ENCODE peak calls at places on chromosomes 13 and 19, in four cellular contexts. K is A549, R is GM12878, O is HepG2. N is an unnamed sample. For H3K4me1, the result is how much of the 10 kb centered on the place peaks cover.

GRCh38 chr19:2550431-2551171 is 74.7 kb downstream of the GADD45B start:
- DNase-seq in K (no peak), R (no peak), O (no peak), N (no peak)

GRCh38 chr13:37139356-37139755 is 33.9 kb upstream of the CSNK1A1L start:
- DNase-seq in K (no peak), R (no peak), O (no peak), N (no peak)

GRCh38 chr13:110963554-110963970 is 48.7 kb upstream of the ANKRD10 start:
- DNase-seq in K (no peak), R (no peak), O (no peak), N (peak)

GRCh38 chr13:65600702-65601101 is 1629.4 kb downstream of the PCDH9 start:
- DNase-seq in K (peak), R (no peak), O (no peak), N (no peak)

GRCh38 chr13:33931397-33931987 is 113.5 kb downstream of the RFC3 start:
- DNase-seq in K (peak), R (peak), O (peak), N (peak)

GRCh38 chr13:39676315-39676876 is 20.9 kb downstream of the COG6 start:
- DNase-seq in K (peak), R (no peak), O (peak), N (no peak)

GRCh38 chr19:49559928-49560327 is 20.4 kb downstream of the NOSIP start:
- DNase-seq in K (no peak), R (no peak), O (no peak), N (no peak)

GRCh38 chr19:39937094-39937493 is 2.7 kb upstream of the FCGBP start:
- DNase-seq in K (no peak), R (peak), O (no peak), N (no peak)

GRCh38 chr13:108947551-108948030 is 318.2 kb downstream of the MYO16 start:
- DNase-seq in K (no peak), R (no peak), O (no peak), N (no peak)

GRCh38 chr19:46840157-46840942 is 10.3 kb downstream of the AP2S1 start:
- DNase-seq in K (peak), R (no peak), O (peak), N (peak)

GRCh38 chr13:96091164-96091931 is 1.4 kb downstream of the HS6ST3 start:
- DNase-seq in K (no peak), R (no peak), O (no peak), N (no peak)

GRCh38 chr13:94849254-94849653 is 136.9 kb upstream of the SOX21 start:
- DNase-seq in K (no peak), R (no peak), O (no peak), N (no peak)

GRCh38 chr19:39408392-39409206 is 2.0 kb downstream of the ZFP36 start:
- DNase-seq in K (peak), R (no peak), O (no peak), N (no peak)

GRCh38 chr13:101258071-101258470 is 158.2 kb downstream of the NALCN start:
- DNase-seq in K (peak), R (peak), O (peak), N (no peak)

GRCh38 chr19:7326105-7326877 is 22.4 kb upstream of the ARHGEF18 start:
- DNase-seq in K (peak), R (no peak), O (peak), N (peak)

GRCh38 chr13:98517576-98518310 is 59.2 kb downstream of the STK24 start:
- DNase-seq in K (no peak), R (peak), O (no peak), N (no peak)

GRCh38 chr13:98520674-98521449 is 56.0 kb downstream of the STK24 start:
- DNase-seq in K (no peak), R (no peak), O (no peak), N (no peak)

GRCh38 chr13:98521876-98522275 is 55.0 kb downstream of the STK24 start:
- DNase-seq in K (no peak), R (no peak), O (no peak), N (no peak)

GRCh38 chr13:98521461-98521860 is 55.4 kb downstream of the STK24 start:
- DNase-seq in K (no peak), R (no peak), O (no peak), N (no peak)

GRCh38 chr13:98519976-98520375 is 56.9 kb downstream of the STK24 start:
- DNase-seq in K (no peak), R (no peak), O (no peak), N (no peak)
- H3K4me1 ChIP-seq in K (under half), R (half or more), O (under half), N (under half)

DNA sequence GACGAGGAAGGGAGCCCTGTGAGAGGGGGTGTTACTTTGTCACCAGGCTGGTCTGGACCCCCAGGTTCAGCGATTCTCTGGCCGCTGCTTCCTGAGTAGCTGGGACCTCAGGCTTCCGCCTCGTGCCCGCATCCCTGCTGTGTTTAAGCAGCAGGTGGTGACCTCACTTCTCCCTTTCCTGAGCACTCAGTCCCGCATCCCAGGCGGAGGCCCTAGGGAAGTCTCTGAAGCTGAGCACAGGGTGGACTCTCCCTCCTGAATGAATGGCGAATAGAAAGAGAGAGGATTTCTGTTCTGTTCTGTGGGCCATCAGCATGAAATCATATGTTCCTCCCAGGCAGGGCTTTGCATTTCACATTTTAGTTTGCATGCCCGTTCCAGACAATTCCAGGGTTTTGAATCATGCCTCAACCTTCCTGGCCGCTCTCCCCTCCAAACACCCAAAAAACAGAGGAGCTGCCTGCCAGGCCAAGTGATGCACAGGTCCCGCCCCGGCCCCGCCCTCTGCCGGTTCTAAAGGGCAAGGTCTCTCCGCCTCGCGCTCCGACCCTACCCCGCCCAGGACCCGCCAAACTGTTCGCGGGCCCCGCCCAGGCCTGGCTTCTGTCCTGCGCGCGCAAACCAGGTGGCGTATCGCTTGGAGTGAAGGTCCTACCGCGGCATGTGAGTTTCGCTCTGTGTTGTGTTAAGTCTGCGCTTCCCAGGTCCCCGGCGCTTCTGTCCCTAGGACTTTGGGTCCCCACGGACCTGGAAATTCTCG is 35.1 kb upstream of the ZNF808 start:
- DNase-seq in K (no peak), R (no peak), O (no peak), N (peak)
- TF ChIP-seq CHD4 in K (no peak), R (no peak), O (no peak), N (no peak)

GRCh38 chr19:52724701-52725514 is 9.9 kb downstream of the ZNF611 start:
- DNase-seq in K (no peak), R (no peak), O (no peak), N (peak)
- H3K4me1 ChIP-seq in K (under half), R (under half), O (under half), N (under half)

GRCh38 chr13:19927117-19927734 is 31.3 kb upstream of the ZMYM2 start:
- DNase-seq in K (peak), R (no peak), O (peak), N (no peak)
- TF ChIP-seq CHD4 in K (no peak), R (no peak), O (no peak), N (no peak)

GRCh38 chr13:98406971-98407370 is 169.9 kb downstream of the STK24 start:
- DNase-seq in K (no peak), R (no peak), O (no peak), N (no peak)

GRCh38 chr13:98411013-98411412 is 165.9 kb downstream of the STK24 start:
- DNase-seq in K (no peak), R (no peak), O (no peak), N (no peak)

GRCh38 chr13:98407575-98407974 is 169.3 kb downstream of the STK24 start:
- DNase-seq in K (no peak), R (no peak), O (no peak), N (no peak)

GRCh38 chr13:98410591-98410990 is 166.3 kb downstream of the STK24 start:
- DNase-seq in K (no peak), R (no peak), O (no peak), N (no peak)

GRCh38 chr13:98409281-98409680 is 167.6 kb downstream of the STK24 start:
- DNase-seq in K (no peak), R (no peak), O (no peak), N (no peak)
- H3K4me1 ChIP-seq in K (under half), R (under half), O (under half), N (under half)

GRCh38 chr13:52845766-52846566 is 2.5 kb downstream of the PCDH8 start:
- DNase-seq in K (no peak), R (no peak), O (no peak), N (no peak)
- TF ChIP-seq CHD4 in K (no peak), R (no peak), O (no peak), N (no peak)

GRCh38 chr19:18532208-18532890 is 10.5 kb upstream of the ELL start:
- DNase-seq in K (no peak), R (no peak), O (no peak), N (no peak)
- H3K4me1 ChIP-seq in K (under half), R (under half), O (under half), N (under half)

N was measured in K562.